ENCODE peak calls at places on chromosomes 2 and 18, in seven cellular contexts. M is AG10803; R is activated effector memory CD4-positive, alpha-beta T cell treated with Interleukin-2 at 50 U/mL for 16 hours; C is psoas muscle; K is A549; Z is M059J; V is AG08396. P is an unnamed sample.

GRCh38 chr2:23351388-23352141 is 33.4 kb upstream of the KLHL29 start:
- DNase-seq in M (peak; percentile 75), R (no peak), C (peak; percentile 91), K (peak; percentile 69), Z (peak; percentile 64), V (peak; percentile 93), P (peak; percentile 68)

GRCh38 chr2:43848174-43848573 is 9.4 kb downstream of the ABCG8 start:
- DNase-seq in M (no peak), R (no peak), C (no peak), K (peak; percentile 66), Z (peak; percentile 55), V (no peak), P (peak; percentile 7)

GRCh38 chr18:22286576-22286975 is 117.2 kb downstream of the GATA6 start:
- DNase-seq in M (no peak), R (no peak), C (no peak), K (peak; percentile 77), Z (peak; percentile 60), V (no peak), P (no peak)

GRCh38 chr2:219433666-219434467 is 776 bp upstream of the SPEG start:
- DNase-seq in M (peak; percentile 66), R (no peak), C (peak; percentile 65), K (peak; percentile 71), Z (peak; percentile 25), V (no peak), P (no peak)

GRCh38 chr2:169573974-169574299 is 272 bp upstream of the FASTKD1 start:
- DNase-seq in M (no peak), R (no peak), C (no peak), K (no peak), Z (no peak), V (no peak), P (no peak)

GRCh38 chr2:218958276-218958675 is 1.2 kb upstream of the CDK5R2 start:
- DNase-seq in M (no peak), R (no peak), C (no peak), K (no peak), Z (no peak), V (no peak), P (no peak)

GRCh38 chr2:173048901-173049661 is 26.6 kb upstream of the MAP3K20 start:
- DNase-seq in M (peak; percentile 97), R (no peak), C (peak; percentile 85), K (peak; percentile 97), Z (peak; percentile 95), V (peak; percentile 75), P (peak; percentile 79)

GRCh38 chr2:68251187-68251854 is 1.0 kb downstream of the PPP3R1 start:
- DNase-seq in M (peak; percentile 69), R (peak; percentile 62), C (peak; percentile 51), K (peak; percentile 86), Z (peak; percentile 78), V (peak; percentile 70), P (peak; percentile 80)

GRCh38 chr2:178074123-178075005 is 1.8 kb upstream of the PDE11A start:
- DNase-seq in M (peak; percentile 25), R (no peak), C (no peak), K (peak; percentile 4), Z (peak; percentile 68), V (no peak), P (no peak)

GRCh38 chr2:241354668-241355658 is 1.1 kb upstream of the FARP2 start:
- DNase-seq in M (peak; percentile 62), R (peak; percentile 49), C (peak; percentile 85), K (peak; percentile 91), Z (peak; percentile 34), V (peak; percentile 39), P (peak; percentile 57)

GRCh38 chr2:84792856-84793522 is 87.9 kb downstream of the TRABD2A start:
- DNase-seq in M (no peak), R (no peak), C (no peak), K (peak; percentile 10), Z (peak; percentile 54), V (no peak), P (no peak)

GRCh38 chr18:79420033-79420745 is 24.5 kb downstream of the NFATC1 start:
- DNase-seq in M (no peak), R (no peak), C (no peak), K (no peak), Z (no peak), V (no peak), P (no peak)

GRCh38 chr18:6842081-6842480 is 112.6 kb downstream of the ARHGAP28 start:
- DNase-seq in M (no peak), R (no peak), C (no peak), K (no peak), Z (no peak), V (no peak), P (no peak)

GRCh38 chr2:221100467-221101089 is 471.5 kb downstream of the EPHA4 start:
- DNase-seq in M (no peak), R (no peak), C (no peak), K (peak; percentile 24), Z (no peak), V (no peak), P (no peak)

GRCh38 chr2:171814883-171815282 is 79.2 kb downstream of the SLC25A12 start:
- DNase-seq in M (no peak), R (no peak), C (no peak), K (no peak), Z (no peak), V (no peak), P (no peak)

GRCh38 chr2:224952942-224953657 is 89.2 kb downstream of the DOCK10 start:
- DNase-seq in M (no peak), R (peak; percentile 25), C (no peak), K (no peak), Z (no peak), V (no peak), P (no peak)

GRCh38 chr2:167018590-167018989 is 130.3 kb downstream of the XIRP2 start:
- DNase-seq in M (no peak), R (no peak), C (no peak), K (no peak), Z (no peak), V (no peak), P (no peak)

P was measured in SJSA1.